ENCODE peak calls at places on chromosome 9, in seven cellular contexts. P is H1, S is neuronal stem cell, B is mesendoderm, I is IMR-90, G is trophoblast cell, Z is mesenchymal stem cell. J is an unnamed sample.

GRCh38 chr9:72817413-72817812 is 135.4 kb downstream of the ALDH1A1 start:
- DNase-seq in P (no peak), B (no peak), Z (no peak), G (no peak), I (no peak), S (no peak), J (no peak)

GRCh38 chr9:72926506-72926905 is 26.3 kb downstream of the ALDH1A1 start:
- DNase-seq in S (no peak), G (no peak), Z (no peak), P (no peak), I (no peak), B (no peak), J (no peak)

GRCh38 chr9:133604214-133604613 is 5.0 kb downstream of the FAM163B start:
- DNase-seq in Z (no peak), I (no peak), G (no peak), B (no peak), S (no peak), P (no peak), J (no peak)

GRCh38 chr9:86747711-86748110 is 199.6 kb downstream of the GAS1 start:
- DNase-seq in P (no peak), I (no peak), B (no peak), G (no peak), S (no peak), Z (no peak), J (no peak)

GRCh38 chr9:96674914-96675538 is 19.9 kb upstream of the PRXL2C start:
- DNase-seq in G (no peak), B (no peak), I (peak), S (no peak), P (no peak), Z (no peak), J (no peak)

GRCh38 chr9:124339603-124340146 is 75.6 kb downstream of the PSMB7 start:
- DNase-seq in Z (no peak), P (no peak), G (no peak), I (no peak), S (no peak), B (no peak), J (no peak)

GRCh38 chr9:35340046-35340445 is 149.9 kb upstream of the RUSC2 start:
- DNase-seq in Z (no peak), P (no peak), I (peak), G (no peak), S (no peak), B (no peak), J (no peak)

GRCh38 chr9:16624356-16624755 is 246.1 kb downstream of the BNC2 start:
- DNase-seq in G (no peak), B (no peak), Z (no peak), S (no peak), P (no peak), I (no peak), J (no peak)

GRCh38 chr9:93143830-93144530 is 9.9 kb upstream of the NINJ1 start:
- DNase-seq in I (no peak), P (no peak), S (no peak), B (no peak), Z (no peak), G (no peak), J (no peak)

GRCh38 chr9:37632479-37632878 is 18.3 kb upstream of the FRMPD1 start:
- DNase-seq in P (no peak), S (no peak), G (no peak), Z (no peak), B (no peak), I (no peak), J (no peak)

GRCh38 chr9:2013688-2014087 is 1.5 kb upstream of the SMARCA2 start:
- DNase-seq in S (no peak), Z (peak), G (no peak), P (no peak), I (peak), B (no peak), J (no peak)

GRCh38 chr9:107782381-107782780 is 292.8 kb upstream of the KLF4 start:
- DNase-seq in S (no peak), Z (peak), G (no peak), I (peak), P (no peak), B (no peak), J (no peak)

GRCh38 chr9:26856413-26857032 is 36.1 kb downstream of the CAAP1 start:
- DNase-seq in G (peak), B (peak), P (no peak), I (peak), S (peak), Z (peak), J (peak)

GRCh38 chr9:89564257-89564878 is 40.4 kb upstream of the GADD45G start:
- DNase-seq in I (no peak), B (peak), P (peak), Z (no peak), G (peak), S (peak), J (peak)

GRCh38 chr9:13845460-13845859 is 468.5 kb downstream of the NFIB start:
- DNase-seq in I (peak), P (no peak), B (no peak), G (no peak), S (no peak), Z (peak), J (no peak)

GRCh38 chr9:128636024-128636390 is 20.6 kb downstream of the DYNC2I2 start:
- DNase-seq in G (peak), S (no peak), P (peak), Z (no peak), I (no peak), B (peak), J (peak)

GRCh38 chr9:19028835-19029451 is 4.1 kb downstream of the SAXO1 start:
- DNase-seq in B (peak), I (peak), G (peak), P (no peak), Z (peak), S (peak), J (peak)

GRCh38 chr9:96176901-96177718 is 124.9 kb downstream of the HSD17B3 start:
- DNase-seq in P (no peak), B (peak), G (no peak), I (no peak), S (no peak), Z (no peak), J (peak)

GRCh38 chr9:72977670-72978069 is 24.8 kb upstream of the ALDH1A1 start:
- DNase-seq in S (no peak), B (no peak), I (no peak), P (no peak), G (no peak), Z (no peak), J (no peak)

GRCh38 chr9:112093147-112093874 is 81.8 kb downstream of the SUSD1 start:
- DNase-seq in Z (no peak), P (no peak), S (no peak), B (peak), G (no peak), I (no peak), J (no peak)

DNA sequence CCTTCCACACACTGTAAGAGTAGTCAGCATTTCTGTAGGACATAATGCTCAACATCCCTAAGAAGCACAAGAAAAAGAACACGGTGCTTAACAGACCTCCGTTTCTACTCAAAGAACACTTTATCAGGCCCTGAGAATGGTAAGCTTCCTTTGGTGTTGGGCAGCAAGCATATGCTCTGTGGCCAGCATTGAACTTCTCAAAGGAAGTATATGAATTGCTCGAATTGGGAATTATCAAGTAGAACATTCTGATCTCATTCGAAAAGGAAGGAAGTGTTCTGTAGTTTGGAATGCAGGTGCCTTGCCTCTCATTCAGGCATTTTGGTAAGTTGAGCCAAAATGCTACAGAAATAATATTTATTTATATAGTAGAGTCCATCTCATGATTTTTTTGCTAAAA is 61.0 kb downstream of the C5 start:
- DNase-seq in B (no peak), S (no peak), I (no peak), G (no peak), P (no peak), Z (no peak), J (no peak)
- H2AK5ac ChIP-seq in B (no peak), S (no peak), I (no peak), G (no peak), P (no peak), Z (no peak), J (no peak)

DNA sequence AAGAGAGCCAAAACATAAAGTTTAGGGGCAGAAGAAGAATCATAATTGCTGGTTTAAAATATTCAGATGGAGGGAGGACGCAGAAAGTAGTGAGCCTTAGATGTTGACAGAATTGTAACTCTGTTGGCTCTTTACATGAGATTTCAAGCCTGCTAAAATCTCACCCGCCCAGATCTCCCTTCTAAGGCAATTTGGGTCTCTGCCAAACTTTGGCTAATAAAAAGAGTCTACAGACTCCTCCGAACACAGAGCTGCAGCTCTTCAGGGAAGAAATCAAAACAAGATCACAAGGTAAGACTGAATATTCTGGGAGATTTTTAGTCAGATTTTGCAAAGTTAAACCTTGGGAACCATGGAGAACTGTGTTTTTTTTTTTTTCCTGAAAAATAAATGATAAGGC is at the start of gene IL33:
- DNase-seq in B (no peak), S (no peak), Z (no peak), P (no peak), I (no peak), G (no peak), J (no peak)
- H2AK5ac ChIP-seq in B (no peak), S (no peak), Z (no peak), P (no peak), I (no peak), G (no peak), J (no peak)

GRCh38 chr9:131642496-131643083 is 97.3 kb downstream of the PRRT1B start:
- DNase-seq in I (no peak), G (peak), P (no peak), B (no peak), S (no peak), Z (no peak), J (no peak)
- H2AK5ac ChIP-seq in I (peak), G (no peak), P (no peak), B (no peak), S (no peak), Z (no peak), J (no peak)

GRCh38 chr9:82148849-82149544 is 160.4 kb downstream of the SPATA31D1 start:
- DNase-seq in S (no peak), P (no peak), I (peak), G (no peak), Z (peak), B (no peak), J (no peak)

GRCh38 chr9:82152181-82152580 is 163.6 kb downstream of the SPATA31D1 start:
- DNase-seq in S (no peak), I (peak), Z (peak), P (no peak), B (no peak), G (no peak), J (no peak)

GRCh38 chr9:82154573-82154972 is 166.0 kb downstream of the SPATA31D1 start:
- DNase-seq in B (no peak), S (no peak), Z (no peak), I (no peak), P (no peak), G (no peak), J (no peak)

GRCh38 chr9:82149647-82150046 is 161.1 kb downstream of the SPATA31D1 start:
- DNase-seq in S (no peak), P (no peak), Z (no peak), G (no peak), I (no peak), B (no peak), J (no peak)

DNA sequence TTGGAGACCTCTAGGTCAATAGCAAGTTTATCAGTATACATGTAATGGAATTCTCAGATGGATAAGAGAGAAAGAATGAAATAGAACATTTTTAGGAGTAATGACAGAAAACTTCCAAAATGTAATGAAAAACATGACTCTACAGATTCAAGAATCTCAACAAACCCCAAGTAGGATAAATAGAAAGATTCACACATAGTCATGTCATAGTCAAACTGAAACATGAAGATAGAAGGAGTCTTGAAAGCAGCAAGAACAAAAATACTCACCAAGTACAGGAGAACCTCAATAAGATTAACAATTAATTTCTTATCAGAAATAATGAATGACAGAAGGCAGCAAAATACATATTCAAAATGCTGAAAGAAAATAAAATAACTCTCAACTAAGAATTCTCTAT is 164.5 kb downstream of the SPATA31D1 start:
- DNase-seq in B (no peak), P (no peak), Z (no peak), I (no peak), S (no peak), G (no peak), J (no peak)
- H2AK5ac ChIP-seq in B (no peak), P (no peak), Z (no peak), I (no peak), S (no peak), G (no peak), J (no peak)